ENCODE peak calls at places on chromosomes 4 and X, in four cellular contexts. Q is T-helper 1 cell; B is T-helper 2 cell treated with Interferon-gamma antibody and Interleukin-4, amounts not matched to agents 5 μg/mL and 100 μg/mL, for 36 hours; X is iris pigment epithelial cell. F is an unnamed sample.

GRCh38 chrX:51931761-51932160 is 38.3 kb downstream of the MAGED1 start:
- DNase-seq in Q (no peak), B (no peak), X (no peak), F (no peak)

GRCh38 chr4:183430317-183430986 is 14.0 kb upstream of the CDKN2AIP start:
- DNase-seq in Q (peak), B (no peak), X (peak), F (no peak)

GRCh38 chr4:73606465-73606974 is 13.7 kb downstream of the RASSF6 start:
- DNase-seq in Q (no peak), B (no peak), X (no peak), F (no peak)

GRCh38 chr4:15659768-15660394 is 4.7 kb upstream of the FBXL5 start:
- DNase-seq in Q (peak), B (no peak), X (peak), F (peak)

GRCh38 chrX:77668391-77669237 is 117.4 kb downstream of the ATRX start:
- DNase-seq in Q (peak), B (no peak), X (peak), F (peak)

GRCh38 chr4:92090887-92091286 is 212.9 kb upstream of the GRID2 start:
- DNase-seq in Q (no peak), B (no peak), X (no peak), F (no peak)

GRCh38 chr4:2793578-2793919 is 664 bp downstream of the SH3BP2 start:
- DNase-seq in Q (no peak), B (peak), X (peak), F (peak)

GRCh38 chrX:19628006-19628575 is 112.8 kb upstream of the MAP3K15 start:
- DNase-seq in Q (no peak), B (no peak), X (peak), F (peak)

GRCh38 chr4:24278693-24279092 is 305.7 kb downstream of the DHX15 start:
- DNase-seq in Q (no peak), B (no peak), X (no peak), F (peak)

GRCh38 chr4:21893136-21893535 is 55.4 kb downstream of the KCNIP4 start:
- DNase-seq in Q (no peak), B (no peak), X (peak), F (peak)

GRCh38 chr4:137707221-137707620 is 174.9 kb upstream of the PCDH18 start:
- DNase-seq in Q (no peak), B (no peak), X (no peak), F (no peak)

GRCh38 chr4:83221897-83222441 is 62.6 kb downstream of the COQ2 start:
- DNase-seq in Q (no peak), B (no peak), X (no peak), F (no peak)

GRCh38 chr4:1691737-1692373 is 7.7 kb upstream of the FAM53A start:
- DNase-seq in Q (no peak), B (no peak), X (no peak), F (no peak)

GRCh38 chr4:162791321-162791720 is 375.4 kb downstream of the NAF1 start:
- DNase-seq in Q (no peak), B (no peak), X (no peak), F (no peak)

F was measured in fibroblast of villous mesenchyme.